ENCODE peak calls at places on chromosomes 16 and 17, in nine cellular contexts. One of them, this sample, is unnamed.

GRCh38 chr17:44069974-44070454 is 521 bp upstream of the G6PC3 start:
- DNase-seq in activated T-cell treated with anti-CD3 and anti-CD28 coated beads, Interleukin-2, amount 50 U/mL, for 72 hours: no peak
- DNase-seq in NCI-H1092 treated with DMSO at 0.1 percent for 48 hours: no peak
- DNase-seq in fibroblast of pulmonary artery: peak
- DNase-seq in amygdala: no peak
- DNase-seq in foreskin fibroblast: no peak
- DNase-seq in GM23338: peak
- DNase-seq in NCI-H1417: peak
- DNase-seq in RPMI8226: peak
- DNase-seq in this sample: no peak

GRCh38 chr17:30346211-30346831 is 12.5 kb upstream of the TMIGD1 start:
- DNase-seq in foreskin fibroblast: no peak
- DNase-seq in NCI-H1092 treated with DMSO at 0.1 percent for 48 hours: no peak
- DNase-seq in amygdala: no peak
- DNase-seq in GM23338: no peak
- DNase-seq in activated T-cell treated with anti-CD3 and anti-CD28 coated beads, Interleukin-2, amount 50 U/mL, for 72 hours: no peak
- DNase-seq in fibroblast of pulmonary artery: peak
- DNase-seq in NCI-H1417: no peak
- DNase-seq in RPMI8226: no peak
- DNase-seq in this sample: no peak

GRCh38 chr16:71969353-71969752 is 30.8 kb downstream of the PKD1L3 start:
- DNase-seq in RPMI8226: no peak
- DNase-seq in NCI-H1092 treated with DMSO at 0.1 percent for 48 hours: no peak
- DNase-seq in amygdala: no peak
- DNase-seq in activated T-cell treated with anti-CD3 and anti-CD28 coated beads, Interleukin-2, amount 50 U/mL, for 72 hours: no peak
- DNase-seq in GM23338: no peak
- DNase-seq in foreskin fibroblast: no peak
- DNase-seq in fibroblast of pulmonary artery: no peak
- DNase-seq in NCI-H1417: no peak
- DNase-seq in this sample: no peak

GRCh38 chr17:58156839-58157803 is 8.9 kb downstream of the OR4D1 start:
- DNase-seq in NCI-H1092 treated with DMSO at 0.1 percent for 48 hours: no peak
- DNase-seq in amygdala: no peak
- DNase-seq in RPMI8226: no peak
- DNase-seq in fibroblast of pulmonary artery: no peak
- DNase-seq in NCI-H1417: peak
- DNase-seq in foreskin fibroblast: no peak
- DNase-seq in activated T-cell treated with anti-CD3 and anti-CD28 coated beads, Interleukin-2, amount 50 U/mL, for 72 hours: peak
- DNase-seq in GM23338: peak
- DNase-seq in this sample: peak

GRCh38 chr17:5034651-5035050 is 575 bp downstream of the SLC52A1 start:
- DNase-seq in activated T-cell treated with anti-CD3 and anti-CD28 coated beads, Interleukin-2, amount 50 U/mL, for 72 hours: no peak
- DNase-seq in foreskin fibroblast: no peak
- DNase-seq in fibroblast of pulmonary artery: no peak
- DNase-seq in amygdala: no peak
- DNase-seq in GM23338: no peak
- DNase-seq in NCI-H1417: no peak
- DNase-seq in RPMI8226: no peak
- DNase-seq in NCI-H1092 treated with DMSO at 0.1 percent for 48 hours: no peak
- DNase-seq in this sample: no peak

GRCh38 chr17:30530346-30531025 is 53.3 kb downstream of the GOSR1 start:
- DNase-seq in activated T-cell treated with anti-CD3 and anti-CD28 coated beads, Interleukin-2, amount 50 U/mL, for 72 hours: no peak
- DNase-seq in NCI-H1417: no peak
- DNase-seq in amygdala: no peak
- DNase-seq in foreskin fibroblast: peak
- DNase-seq in GM23338: no peak
- DNase-seq in NCI-H1092 treated with DMSO at 0.1 percent for 48 hours: no peak
- DNase-seq in fibroblast of pulmonary artery: peak
- DNase-seq in RPMI8226: no peak
- DNase-seq in this sample: no peak

GRCh38 chr17:2018716-2019490 is 6.2 kb downstream of the RTN4RL1 start:
- DNase-seq in amygdala: no peak
- DNase-seq in NCI-H1092 treated with DMSO at 0.1 percent for 48 hours: peak
- DNase-seq in NCI-H1417: peak
- DNase-seq in activated T-cell treated with anti-CD3 and anti-CD28 coated beads, Interleukin-2, amount 50 U/mL, for 72 hours: no peak
- DNase-seq in fibroblast of pulmonary artery: no peak
- DNase-seq in GM23338: no peak
- DNase-seq in foreskin fibroblast: no peak
- DNase-seq in RPMI8226: no peak
- DNase-seq in this sample: no peak

GRCh38 chr16:67104061-67104460 is 5.7 kb upstream of the PHAF1 start:
- DNase-seq in NCI-H1417: no peak
- DNase-seq in activated T-cell treated with anti-CD3 and anti-CD28 coated beads, Interleukin-2, amount 50 U/mL, for 72 hours: no peak
- DNase-seq in GM23338: peak
- DNase-seq in NCI-H1092 treated with DMSO at 0.1 percent for 48 hours: peak
- DNase-seq in amygdala: no peak
- DNase-seq in foreskin fibroblast: no peak
- DNase-seq in RPMI8226: peak
- DNase-seq in fibroblast of pulmonary artery: peak
- DNase-seq in this sample: no peak

GRCh38 chr16:23284584-23284983 is 17.5 kb upstream of the SCNN1B start:
- DNase-seq in NCI-H1092 treated with DMSO at 0.1 percent for 48 hours: no peak
- DNase-seq in NCI-H1417: no peak
- DNase-seq in amygdala: no peak
- DNase-seq in activated T-cell treated with anti-CD3 and anti-CD28 coated beads, Interleukin-2, amount 50 U/mL, for 72 hours: no peak
- DNase-seq in foreskin fibroblast: no peak
- DNase-seq in RPMI8226: no peak
- DNase-seq in fibroblast of pulmonary artery: no peak
- DNase-seq in GM23338: no peak
- DNase-seq in this sample: no peak

GRCh38 chr17:12398636-12399035 is 267.1 kb upstream of the MYOCD start:
- DNase-seq in foreskin fibroblast: no peak
- DNase-seq in activated T-cell treated with anti-CD3 and anti-CD28 coated beads, Interleukin-2, amount 50 U/mL, for 72 hours: no peak
- DNase-seq in NCI-H1092 treated with DMSO at 0.1 percent for 48 hours: no peak
- DNase-seq in RPMI8226: no peak
- DNase-seq in NCI-H1417: no peak
- DNase-seq in amygdala: no peak
- DNase-seq in GM23338: no peak
- DNase-seq in fibroblast of pulmonary artery: no peak
- DNase-seq in this sample: no peak

GRCh38 chr16:86951831-86952598 is 365.2 kb downstream of the C16orf95 start:
- DNase-seq in fibroblast of pulmonary artery: peak
- DNase-seq in RPMI8226: no peak
- DNase-seq in NCI-H1417: no peak
- DNase-seq in GM23338: no peak
- DNase-seq in activated T-cell treated with anti-CD3 and anti-CD28 coated beads, Interleukin-2, amount 50 U/mL, for 72 hours: no peak
- DNase-seq in NCI-H1092 treated with DMSO at 0.1 percent for 48 hours: no peak
- DNase-seq in amygdala: no peak
- DNase-seq in foreskin fibroblast: peak
- DNase-seq in this sample: no peak

GRCh38 chr17:28896884-28897768 is at the start of gene FLOT2:
- DNase-seq in foreskin fibroblast: peak
- DNase-seq in RPMI8226: peak
- DNase-seq in fibroblast of pulmonary artery: peak
- DNase-seq in activated T-cell treated with anti-CD3 and anti-CD28 coated beads, Interleukin-2, amount 50 U/mL, for 72 hours: peak
- DNase-seq in NCI-H1092 treated with DMSO at 0.1 percent for 48 hours: peak
- DNase-seq in GM23338: peak
- DNase-seq in amygdala: no peak
- DNase-seq in NCI-H1417: peak
- DNase-seq in this sample: peak

GRCh38 chr17:17681187-17681743 is at the start of gene RAI1:
- DNase-seq in GM23338: peak
- DNase-seq in activated T-cell treated with anti-CD3 and anti-CD28 coated beads, Interleukin-2, amount 50 U/mL, for 72 hours: peak
- DNase-seq in amygdala: peak
- DNase-seq in fibroblast of pulmonary artery: peak
- DNase-seq in foreskin fibroblast: peak
- DNase-seq in RPMI8226: peak
- DNase-seq in NCI-H1092 treated with DMSO at 0.1 percent for 48 hours: peak
- DNase-seq in NCI-H1417: peak
- DNase-seq in this sample: peak

GRCh38 chr16:77885596-77886295 is 97.4 kb downstream of the VAT1L start:
- DNase-seq in activated T-cell treated with anti-CD3 and anti-CD28 coated beads, Interleukin-2, amount 50 U/mL, for 72 hours: no peak
- DNase-seq in fibroblast of pulmonary artery: no peak
- DNase-seq in RPMI8226: no peak
- DNase-seq in NCI-H1417: no peak
- DNase-seq in amygdala: no peak
- DNase-seq in NCI-H1092 treated with DMSO at 0.1 percent for 48 hours: no peak
- DNase-seq in GM23338: no peak
- DNase-seq in foreskin fibroblast: no peak
- DNase-seq in this sample: no peak

GRCh38 chr17:1179112-1179634 is 608 bp downstream of the ABR start:
- DNase-seq in foreskin fibroblast: no peak
- DNase-seq in amygdala: no peak
- DNase-seq in fibroblast of pulmonary artery: no peak
- DNase-seq in activated T-cell treated with anti-CD3 and anti-CD28 coated beads, Interleukin-2, amount 50 U/mL, for 72 hours: peak
- DNase-seq in GM23338: no peak
- DNase-seq in NCI-H1417: peak
- DNase-seq in NCI-H1092 treated with DMSO at 0.1 percent for 48 hours: no peak
- DNase-seq in RPMI8226: no peak
- DNase-seq in this sample: no peak

GRCh38 chr16:30063278-30063892 is 2.2 kb upstream of the ALDOA start:
- DNase-seq in NCI-H1092 treated with DMSO at 0.1 percent for 48 hours: no peak
- DNase-seq in GM23338: no peak
- DNase-seq in fibroblast of pulmonary artery: no peak
- DNase-seq in RPMI8226: no peak
- DNase-seq in amygdala: no peak
- DNase-seq in foreskin fibroblast: no peak
- DNase-seq in NCI-H1417: no peak
- DNase-seq in activated T-cell treated with anti-CD3 and anti-CD28 coated beads, Interleukin-2, amount 50 U/mL, for 72 hours: no peak
- DNase-seq in this sample: no peak

GRCh38 chr17:40351185-40352043 is 13.1 kb downstream of the GJD3 start:
- DNase-seq in fibroblast of pulmonary artery: no peak
- DNase-seq in RPMI8226: no peak
- DNase-seq in activated T-cell treated with anti-CD3 and anti-CD28 coated beads, Interleukin-2, amount 50 U/mL, for 72 hours: no peak
- DNase-seq in NCI-H1092 treated with DMSO at 0.1 percent for 48 hours: peak
- DNase-seq in GM23338: no peak
- DNase-seq in foreskin fibroblast: no peak
- DNase-seq in NCI-H1417: peak
- DNase-seq in amygdala: no peak
- DNase-seq in this sample: no peak

GRCh38 chr16:86824751-86825310 is 246.5 kb downstream of the FOXL1 start:
- DNase-seq in NCI-H1417: no peak
- DNase-seq in RPMI8226: no peak
- DNase-seq in GM23338: peak
- DNase-seq in foreskin fibroblast: no peak
- DNase-seq in fibroblast of pulmonary artery: no peak
- DNase-seq in amygdala: no peak
- DNase-seq in activated T-cell treated with anti-CD3 and anti-CD28 coated beads, Interleukin-2, amount 50 U/mL, for 72 hours: no peak
- DNase-seq in NCI-H1092 treated with DMSO at 0.1 percent for 48 hours: no peak
- DNase-seq in this sample: no peak

GRCh38 chr16:30132591-30132990 is 9.6 kb upstream of the MAPK3 start:
- DNase-seq in activated T-cell treated with anti-CD3 and anti-CD28 coated beads, Interleukin-2, amount 50 U/mL, for 72 hours: no peak
- DNase-seq in amygdala: no peak
- DNase-seq in NCI-H1417: no peak
- DNase-seq in fibroblast of pulmonary artery: no peak
- DNase-seq in RPMI8226: no peak
- DNase-seq in foreskin fibroblast: no peak
- DNase-seq in NCI-H1092 treated with DMSO at 0.1 percent for 48 hours: no peak
- DNase-seq in GM23338: no peak
- DNase-seq in this sample: no peak

GRCh38 chr16:57899771-57900661 is 70.9 kb downstream of the CNGB1 start:
- DNase-seq in GM23338: peak
- DNase-seq in foreskin fibroblast: peak
- DNase-seq in NCI-H1092 treated with DMSO at 0.1 percent for 48 hours: peak
- DNase-seq in RPMI8226: peak
- DNase-seq in fibroblast of pulmonary artery: peak
- DNase-seq in NCI-H1417: peak
- DNase-seq in amygdala: peak
- DNase-seq in activated T-cell treated with anti-CD3 and anti-CD28 coated beads, Interleukin-2, amount 50 U/mL, for 72 hours: peak
- DNase-seq in this sample: peak

GRCh38 chr17:81500026-81500425 is 12.6 kb downstream of the ACTG1 start:
- DNase-seq in fibroblast of pulmonary artery: peak
- DNase-seq in NCI-H1417: no peak
- DNase-seq in foreskin fibroblast: no peak
- DNase-seq in amygdala: no peak
- DNase-seq in NCI-H1092 treated with DMSO at 0.1 percent for 48 hours: no peak
- DNase-seq in activated T-cell treated with anti-CD3 and anti-CD28 coated beads, Interleukin-2, amount 50 U/mL, for 72 hours: no peak
- DNase-seq in RPMI8226: no peak
- DNase-seq in GM23338: peak
- DNase-seq in this sample: peak

GRCh38 chr16:14511798-14512131 is 118.3 kb downstream of the PARN start:
- DNase-seq in GM23338: no peak
- DNase-seq in NCI-H1092 treated with DMSO at 0.1 percent for 48 hours: no peak
- DNase-seq in RPMI8226: no peak
- DNase-seq in foreskin fibroblast: no peak
- DNase-seq in amygdala: no peak
- DNase-seq in NCI-H1417: no peak
- DNase-seq in activated T-cell treated with anti-CD3 and anti-CD28 coated beads, Interleukin-2, amount 50 U/mL, for 72 hours: no peak
- DNase-seq in fibroblast of pulmonary artery: no peak
- DNase-seq in this sample: no peak